ENCODE peak calls at places on chromosomes 4 and X, in four cellular contexts. G, E, L and F are unnamed samples.

GRCh38 chrX:78571849-78572248 is 87.3 kb downstream of the RTL3 start:
- DNase-seq in G (no peak), E (no peak), L (no peak), F (no peak)

GRCh38 chr4:8392591-8393190 is 47.8 kb downstream of the ACOX3 start:
- DNase-seq in G (no peak), E (no peak), L (no peak), F (no peak)

GRCh38 chr4:176053785-176054184 is 11.9 kb upstream of the WDR17 start:
- DNase-seq in G (no peak), E (no peak), L (no peak), F (no peak)

GRCh38 chrX:32987139-32987538 is 224.2 kb downstream of the DMD start:
- DNase-seq in G (no peak), E (peak; percentile 88), L (no peak), F (no peak)

GRCh38 chr4:122798101-122798500 is 28.5 kb upstream of the FGF2 start:
- DNase-seq in G (no peak), E (peak; percentile 70), L (no peak), F (no peak)

GRCh38 chr4:181757921-181758320 is 485.3 kb upstream of the TENM3 start:
- DNase-seq in G (no peak), E (no peak), L (no peak), F (no peak)

GRCh38 chrX:7926914-7927258 is 327 bp downstream of the PNPLA4 start:
- DNase-seq in G (peak; percentile 0), E (no peak), L (no peak), F (no peak)

GRCh38 chrX:139828037-139828436 is 104.8 kb downstream of the ATP11C start:
- DNase-seq in G (no peak), E (no peak), L (no peak), F (no peak)

GRCh38 chr4:15938182-15938581 is 358 bp downstream of the FGFBP1 start:
- DNase-seq in G (no peak), E (peak; percentile 84), L (peak; percentile 82), F (peak; percentile 57)

GRCh38 chr4:3413217-3413671 is 28.5 kb upstream of the HGFAC start:
- DNase-seq in G (no peak), E (peak; percentile 40), L (peak; percentile 49), F (peak; percentile 83)

GRCh38 chr4:41072021-41072777 is 142.1 kb downstream of the APBB2 start:
- DNase-seq in G (no peak), E (peak; percentile 57), L (no peak), F (no peak)

GRCh38 chr4:41236508-41236907 is 20.2 kb upstream of the UCHL1 start:
- DNase-seq in G (no peak), E (no peak), L (no peak), F (no peak)

GRCh38 chrX:11728556-11728955 is 29.5 kb upstream of the MSL3 start:
- DNase-seq in G (no peak), E (no peak), L (no peak), F (no peak)

GRCh38 chr4:133995243-133995960 is 206.2 kb downstream of the PABPC4L start:
- DNase-seq in G (no peak), E (no peak), L (no peak), F (no peak)

GRCh38 chr4:133450813-133451212 is 301.7 kb downstream of the PCDH10 start:
- DNase-seq in G (no peak), E (no peak), L (no peak), F (no peak)

GRCh38 chrX:54444752-54445151 is 4.5 kb downstream of the TSR2 start:
- DNase-seq in G (no peak), E (peak; percentile 45), L (no peak), F (no peak)

GRCh38 chr4:42149004-42149403 is 3.5 kb downstream of the BEND4 start:
- DNase-seq in G (no peak), E (no peak), L (no peak), F (no peak)

GRCh38 chrX:21943460-21944135 is 3.1 kb downstream of the SMS start:
- DNase-seq in G (no peak), E (peak; percentile 26), L (no peak), F (no peak)

GRCh38 chr4:149029056-149029651 is 586.9 kb upstream of the NR3C2 start:
- DNase-seq in G (no peak), E (no peak), L (no peak), F (no peak)

GRCh38 chrX:150874448-150874847 is 24.0 kb downstream of the CD99L2 start:
- DNase-seq in G (no peak), E (no peak), L (no peak), F (no peak)

GRCh38 chrX:122565952-122566351 is 618.1 kb upstream of the GRIA3 start:
- DNase-seq in G (no peak), E (no peak), L (no peak), F (no peak)

GRCh38 chr4:83767017-83767541 is 231.2 kb downstream of the GPAT3 start:
- DNase-seq in G (no peak), E (no peak), L (no peak), F (no peak)

GRCh38 chrX:65985922-65986588 is 53.8 kb downstream of the VSIG4 start:
- DNase-seq in G (peak; percentile 11), E (peak; percentile 79), L (no peak), F (peak; percentile 32)

GRCh38 chrX:74304016-74304415 is at the start of gene ZCCHC13:
- DNase-seq in G (no peak), E (no peak), L (no peak), F (no peak)

GRCh38 chrX:54715621-54716020 is 82.4 kb downstream of the ITIH6 start:
- DNase-seq in G (no peak), E (no peak), L (no peak), F (no peak)

GRCh38 chr4:98864560-98864959 is 64.4 kb downstream of the EIF4E start:
- DNase-seq in G (no peak), E (no peak), L (no peak), F (no peak)

GRCh38 chr4:76851375-76851774 is 46.6 kb downstream of the SOWAHB start:
- DNase-seq in G (no peak), E (no peak), L (no peak), F (no peak)

GRCh38 chrX:79065696-79066095 is 78.8 kb upstream of the GPR174 start:
- DNase-seq in G (no peak), E (no peak), L (no peak), F (no peak)

GRCh38 chr4:10458190-10458589 is 964 bp upstream of the ZNF518B start:
- DNase-seq in G (no peak), E (peak; percentile 71), L (no peak), F (peak; percentile 61)

GRCh38 chr4:26468283-26468949 is 21.9 kb downstream of the CCKAR start:
- DNase-seq in G (no peak), E (peak; percentile 15), L (no peak), F (no peak)

GRCh38 chrX:153848325-153848724 is 18.0 kb upstream of the PDZD4 start:
- DNase-seq in G (no peak), E (peak; percentile 70), L (no peak), F (no peak)

GRCh38 chrX:134774190-134775048 is 116.1 kb upstream of the PLAC1 start:
- DNase-seq in G (no peak), E (no peak), L (no peak), F (no peak)
- H3K27ac ChIP-seq in G (no peak overlapping the region), E (no peak overlapping the region), L (no peak overlapping the region), F (no peak overlapping the region)

GRCh38 chr4:43352859-43353258 is 460.3 kb downstream of the GRXCR1 start:
- DNase-seq in G (no peak), E (no peak), L (no peak), F (no peak)

GRCh38 chr4:43360296-43360695 is 467.8 kb downstream of the GRXCR1 start:
- DNase-seq in G (no peak), E (no peak), L (no peak), F (no peak)

GRCh38 chr4:43353552-43353951 is 461.0 kb downstream of the GRXCR1 start:
- DNase-seq in G (no peak), E (no peak), L (no peak), F (no peak)

GRCh38 chr4:43356786-43357185 is 464.3 kb downstream of the GRXCR1 start:
- DNase-seq in G (no peak), E (no peak), L (no peak), F (no peak)

DNA sequence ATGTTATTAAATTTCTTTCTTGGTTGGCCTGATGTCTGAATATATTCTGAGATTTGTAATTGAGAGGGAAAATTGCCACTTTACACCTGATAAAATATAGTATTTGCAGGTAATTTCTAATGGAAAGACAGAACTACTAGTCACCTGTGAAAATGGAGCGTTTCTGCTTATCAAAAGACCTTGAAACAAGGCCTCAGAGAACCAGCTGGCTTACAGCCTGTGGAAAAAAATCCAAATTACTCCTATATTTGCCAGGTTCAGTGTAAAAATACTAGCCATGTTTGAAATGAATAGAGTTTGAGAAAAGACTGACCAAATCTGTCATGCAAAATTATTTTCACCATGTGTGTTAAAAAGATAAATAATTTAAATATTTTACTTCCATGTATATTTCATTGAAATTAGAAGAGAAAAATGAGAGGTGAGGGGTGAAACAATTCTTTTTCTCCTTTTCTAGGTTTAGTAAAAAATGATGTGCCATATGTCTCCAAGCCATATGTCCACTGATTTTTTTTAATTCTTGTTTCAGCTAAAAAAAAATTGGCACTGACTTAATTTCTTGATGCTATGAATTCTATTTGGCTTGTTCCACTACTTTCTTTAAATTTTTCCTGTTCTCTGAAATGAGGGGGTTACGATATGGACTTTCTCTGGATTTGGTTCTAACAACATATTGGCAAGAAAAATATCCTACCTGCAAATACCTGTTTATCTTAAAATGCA is 464.9 kb downstream of the GRXCR1 start:
- DNase-seq in G (no peak), E (no peak), L (no peak), F (no peak)
- H3K27ac ChIP-seq in G (no peak overlapping the region), E (no peak overlapping the region), L (no peak overlapping the region), F (no peak overlapping the region)

DNA sequence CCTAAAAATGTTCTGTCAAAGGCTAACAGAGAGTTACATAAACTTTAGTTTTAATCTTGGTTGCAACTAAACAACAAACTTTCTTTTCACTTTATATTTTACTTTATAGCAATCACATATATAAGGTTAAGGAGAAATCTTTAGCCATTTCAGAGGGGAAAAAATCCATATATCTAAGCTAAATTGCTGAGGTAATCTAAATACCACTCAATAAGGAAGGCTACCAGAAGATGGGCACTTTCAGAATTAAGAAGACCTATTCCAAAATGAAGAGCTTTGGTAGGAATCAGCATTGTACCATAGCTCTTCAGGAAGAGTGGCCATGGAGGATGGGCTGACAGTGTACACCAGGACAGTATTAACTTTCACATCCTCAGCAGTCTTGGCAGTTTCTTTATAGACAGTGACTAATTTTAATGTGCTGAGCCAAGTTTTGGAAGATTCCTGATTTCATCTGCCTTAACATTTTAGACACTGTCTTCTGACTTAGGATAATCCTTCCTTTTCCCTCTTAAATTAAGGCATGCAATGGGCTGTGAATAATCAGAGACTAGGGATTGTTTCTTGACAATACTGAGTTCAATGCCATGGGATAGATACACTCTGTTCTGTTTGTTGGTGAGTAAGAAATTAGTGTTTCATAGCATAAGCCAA is 7.1 kb downstream of the FAT4 start:
- DNase-seq in G (no peak), E (no peak), L (no peak), F (no peak)
- H3K27ac ChIP-seq in G (no peak overlapping the region), E (no peak overlapping the region), L (no peak overlapping the region), F (no peak overlapping the region)

GRCh38 chr4:142474398-142475087 is 371.6 kb downstream of the INPP4B start:
- DNase-seq in G (no peak), E (no peak), L (no peak), F (no peak)

GRCh38 chr4:142473960-142474338 is 372.2 kb downstream of the INPP4B start:
- DNase-seq in G (no peak), E (no peak), L (no peak), F (no peak)

GRCh38 chr4:142475663-142476062 is 370.4 kb downstream of the INPP4B start:
- DNase-seq in G (no peak), E (no peak), L (no peak), F (no peak)

GRCh38 chr4:142473218-142473959 is 372.7 kb downstream of the INPP4B start:
- DNase-seq in G (no peak), E (no peak), L (peak; percentile 59), F (no peak)
- H3K27ac ChIP-seq in G (no peak overlapping the region), E (no peak overlapping the region), L (no peak overlapping the region), F (no peak overlapping the region)